ENCODE peak calls at places on chromosomes 4 and X, in seven cellular contexts. D is psoas muscle, M is fibroblast of mammary gland, G is fibroblast of the aortic adventitia, Q is lower lobe of right lung, N is natural killer cell, J is dorsolateral prefrontal cortex. T is an unnamed sample.

GRCh38 chrX:15953801-15954200 is 99.2 kb upstream of the AP1S2 start:
- DNase-seq in N (no peak), J (no peak), M (no peak), G (no peak), D (no peak), Q (no peak), T (no peak)

GRCh38 chrX:38080808-38081207 is 74.5 kb downstream of the SYTL5 start:
- DNase-seq in D (no peak), G (no peak), M (no peak), N (no peak), J (no peak), Q (no peak), T (no peak)

GRCh38 chr4:153115322-153116100 is 88.7 kb upstream of the TRIM2 start:
- DNase-seq in G (peak), D (no peak), J (no peak), M (peak), Q (no peak), N (peak), T (no peak)

GRCh38 chr4:94974773-94975172 is 217.0 kb downstream of the BMPR1B start:
- DNase-seq in D (no peak), M (peak), N (no peak), J (no peak), Q (no peak), G (peak), T (no peak)

GRCh38 chr4:139214039-139214534 is 37.1 kb upstream of the ELF2 start:
- DNase-seq in M (peak), N (no peak), G (no peak), D (peak), Q (no peak), J (no peak), T (no peak)

GRCh38 chr4:175970734-175971133 is 94.9 kb upstream of the WDR17 start:
- DNase-seq in Q (no peak), G (no peak), N (no peak), D (no peak), J (no peak), M (no peak), T (no peak)

GRCh38 chrX:70969635-70970481 is 39.0 kb upstream of the SLC7A3 start:
- DNase-seq in N (no peak), G (no peak), D (no peak), Q (no peak), M (no peak), J (no peak), T (no peak)

GRCh38 chr4:87857789-87858188 is 25.0 kb downstream of the MEPE start:
- DNase-seq in J (no peak), Q (no peak), M (no peak), G (no peak), D (no peak), N (no peak), T (no peak)

GRCh38 chr4:87326460-87326859 is 3.8 kb upstream of the HSD17B13 start:
- DNase-seq in G (no peak), Q (no peak), D (no peak), J (no peak), N (no peak), M (no peak), T (no peak)

GRCh38 chr4:143286733-143287570 is 49.7 kb upstream of the GAB1 start:
- DNase-seq in J (no peak), Q (no peak), G (peak), M (peak), N (no peak), D (no peak), T (no peak)

GRCh38 chr4:132180020-132180427 is 969.1 kb upstream of the PCDH10 start:
- DNase-seq in N (no peak), G (peak), J (no peak), D (no peak), Q (no peak), M (peak), T (no peak)

GRCh38 chrX:110363241-110363640 is 4.6 kb downstream of the RTL9 start:
- DNase-seq in D (no peak), Q (no peak), G (no peak), N (no peak), M (no peak), J (no peak), T (no peak)

GRCh38 chrX:133468081-133468480 is 52.8 kb upstream of the GPC4 start:
- DNase-seq in Q (no peak), M (no peak), D (no peak), G (no peak), N (no peak), J (no peak), T (no peak)

GRCh38 chr4:39118034-39118658 is 56.1 kb downstream of the KLHL5 start:
- DNase-seq in M (no peak), D (no peak), J (no peak), Q (no peak), N (no peak), G (no peak), T (no peak)

GRCh38 chr4:61934201-61934600 is 734.1 kb downstream of the ADGRL3 start:
- DNase-seq in M (no peak), G (no peak), D (no peak), Q (no peak), J (no peak), N (no peak), T (no peak)

GRCh38 chr4:61336488-61336887 is 136.4 kb downstream of the ADGRL3 start:
- DNase-seq in Q (no peak), N (no peak), G (no peak), J (no peak), D (no peak), M (no peak), T (no peak)

GRCh38 chrX:16687514-16687913 is 25.0 kb downstream of the CTPS2 start:
- DNase-seq in Q (no peak), J (no peak), D (no peak), N (no peak), M (no peak), G (no peak), T (no peak)

GRCh38 chr4:54228064-54228527 is 997 bp upstream of the PDGFRA start:
- DNase-seq in N (no peak), M (peak), Q (peak), D (peak), G (peak), J (peak), T (peak)

GRCh38 chr4:83947811-83948210 is 411.9 kb downstream of the GPAT3 start:
- DNase-seq in G (no peak), M (no peak), N (no peak), D (no peak), J (no peak), Q (no peak), T (no peak)

GRCh38 chr4:86296865-86297264 is 63.0 kb downstream of the MAPK10 start:
- DNase-seq in J (no peak), N (no peak), M (no peak), D (no peak), G (no peak), Q (no peak), T (no peak)

GRCh38 chr4:57064811-57065711 is 45.1 kb downstream of the IGFBP7 start:
- DNase-seq in G (peak), J (no peak), N (no peak), Q (no peak), D (peak), M (peak), T (peak)

GRCh38 chr4:119746951-119747350 is 118.3 kb upstream of the PDE5A start:
- DNase-seq in Q (no peak), J (no peak), N (no peak), G (peak), D (no peak), M (peak), T (peak)

GRCh38 chrX:134735015-134735414 is 76.7 kb upstream of the PLAC1 start:
- DNase-seq in D (no peak), J (no peak), G (no peak), N (no peak), Q (no peak), M (no peak), T (no peak)

GRCh38 chr4:122489061-122489460 is 32.5 kb upstream of the IL2 start:
- DNase-seq in J (no peak), N (no peak), Q (no peak), M (no peak), D (no peak), G (no peak), T (no peak)

GRCh38 chrX:118519411-118520205 is 24.0 kb downstream of the DOCK11 start:
- DNase-seq in Q (no peak), M (peak), D (no peak), G (peak), J (no peak), N (no peak), T (no peak)

DNA sequence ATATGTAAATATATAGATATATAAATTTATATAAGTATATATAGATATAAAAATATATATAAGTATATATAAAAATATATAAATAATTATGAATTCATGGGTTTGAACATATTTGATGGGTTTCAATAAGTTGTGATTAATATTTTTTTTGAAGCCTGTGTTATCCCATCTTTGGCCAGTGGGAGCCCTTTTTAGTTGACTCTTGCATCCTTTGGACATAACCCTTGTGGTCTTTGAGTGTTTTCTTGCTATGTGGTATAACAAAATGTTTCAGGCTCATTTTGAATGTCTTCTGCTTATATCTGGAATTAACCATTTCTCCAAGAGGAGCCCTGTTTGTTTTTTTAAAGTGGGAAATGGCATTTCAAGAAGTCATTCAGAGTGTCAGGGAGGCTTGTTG is 15.2 kb downstream of the SNX25 start:
- DNase-seq in G (no peak), D (no peak), N (no peak), M (no peak), J (no peak), Q (no peak), T (no peak)
- TF ChIP-seq CTCF in G (peak), D (no peak), N (no peak), M (peak), J (no peak), Q (no peak), T (no peak)

DNA sequence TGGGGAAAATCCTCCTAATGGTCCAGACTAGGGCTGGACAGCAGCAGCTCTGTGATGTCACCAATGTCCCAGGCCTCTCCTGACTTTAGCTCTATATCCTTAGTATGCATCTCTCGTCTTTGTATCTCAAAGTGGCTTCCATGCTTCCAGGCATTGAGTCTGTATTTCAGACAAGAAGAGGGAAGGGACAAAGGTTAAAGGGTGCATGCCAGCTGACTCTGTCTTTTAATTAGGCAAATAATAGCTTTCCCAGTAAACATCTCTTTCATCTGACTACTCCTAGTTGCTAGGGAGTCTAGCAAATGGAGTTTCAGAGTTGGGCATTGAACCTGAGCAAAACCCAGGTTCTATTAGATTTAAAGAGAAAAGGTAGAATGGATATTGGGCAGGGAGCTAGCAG is 5.4 kb downstream of the FAM47E start:
- DNase-seq in Q (no peak), M (no peak), N (no peak), D (no peak), J (no peak), G (no peak), T (no peak)
- TF ChIP-seq CTCF in Q (no peak), M (no peak), N (no peak), D (no peak), J (no peak), G (no peak), T (no peak)

GRCh38 chr4:2761035-2761923 is 5.1 kb upstream of the TNIP2 start:
- DNase-seq in Q (peak), G (no peak), D (peak), M (no peak), J (no peak), N (no peak), T (no peak)
- TF ChIP-seq CTCF in Q (peak), G (peak), D (no peak), M (no peak), J (no peak), N (no peak), T (no peak)

GRCh38 chr4:100098681-100099080 is 91.6 kb downstream of the DDIT4L start:
- DNase-seq in Q (no peak), G (no peak), M (no peak), N (no peak), J (no peak), D (no peak), T (no peak)

GRCh38 chr4:100095729-100096595 is 94.3 kb downstream of the DDIT4L start:
- DNase-seq in Q (peak), G (peak), D (peak), N (no peak), M (peak), J (no peak), T (peak)

GRCh38 chr4:100087743-100088142 is 102.5 kb downstream of the DDIT4L start:
- DNase-seq in D (no peak), N (no peak), G (peak), J (no peak), M (peak), Q (no peak), T (peak)

GRCh38 chr4:100098011-100098545 is 92.2 kb downstream of the DDIT4L start:
- DNase-seq in D (no peak), G (no peak), Q (no peak), N (no peak), M (no peak), J (no peak), T (no peak)

DNA sequence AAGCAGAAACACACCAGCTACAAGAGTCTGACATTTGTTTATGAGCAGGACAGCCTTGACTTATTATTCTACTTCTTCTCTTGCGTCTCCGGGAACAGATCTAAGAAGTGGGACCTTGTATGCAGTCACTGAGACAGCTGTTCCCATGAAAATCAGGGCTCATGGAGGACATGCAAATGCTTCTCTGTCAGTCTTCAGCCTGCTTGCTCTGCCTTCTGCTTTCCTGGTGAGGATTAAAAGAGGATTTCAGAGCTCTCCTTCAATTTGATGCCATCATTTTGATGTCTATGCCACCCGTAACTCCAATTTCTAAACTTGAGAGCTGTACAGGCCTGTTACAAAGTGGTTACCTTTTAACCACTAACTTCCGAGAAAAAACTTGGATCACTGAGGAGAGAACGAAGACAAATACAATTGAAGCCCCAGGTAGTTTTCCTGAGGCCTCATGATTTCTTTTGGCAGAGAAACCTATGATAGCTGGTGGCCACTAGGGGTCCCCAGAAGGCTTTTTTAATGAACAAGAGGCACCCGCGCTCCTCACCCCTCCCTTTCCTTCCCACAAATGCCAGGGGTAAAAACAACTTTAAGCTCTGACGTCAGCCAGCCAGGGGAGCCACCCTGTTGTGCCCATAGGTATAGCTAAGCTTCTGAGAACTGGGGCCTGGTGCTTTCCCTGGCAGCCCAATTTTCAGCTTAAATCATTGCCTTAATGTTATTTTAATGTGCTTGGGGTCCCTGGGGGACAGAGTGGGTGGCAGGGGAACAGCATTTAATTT is 97.0 kb downstream of the DDIT4L start:
- DNase-seq in J (peak), N (peak), G (peak), M (peak), Q (peak), D (peak), T (peak)
- TF ChIP-seq CTCF in J (peak), N (peak), G (peak), M (peak), Q (peak), D (peak), T (peak)

GRCh38 chrX:129759576-129760061 is 20.1 kb upstream of the SASH3 start:
- DNase-seq in M (peak), J (peak), G (peak), Q (peak), D (peak), N (peak), T (peak)
- TF ChIP-seq CTCF in M (no peak), J (peak), G (no peak), Q (no peak), D (no peak), N (no peak), T (no peak)

GRCh38 chr4:158770671-158771070 is 1.8 kb downstream of the FNIP2 start:
- DNase-seq in Q (no peak), G (no peak), D (no peak), M (no peak), N (no peak), J (no peak), T (no peak)

GRCh38 chr4:158766419-158767044 is 2.3 kb upstream of the FNIP2 start:
- DNase-seq in J (no peak), D (no peak), G (no peak), Q (no peak), M (no peak), N (no peak), T (no peak)

GRCh38 chr4:158769175-158769831 is 477 bp downstream of the FNIP2 start:
- DNase-seq in N (peak), G (no peak), Q (peak), M (peak), J (peak), D (peak), T (no peak)

GRCh38 chr4:158771776-158772175 is 3.0 kb downstream of the FNIP2 start:
- DNase-seq in M (no peak), N (no peak), G (no peak), Q (no peak), D (no peak), J (no peak), T (no peak)

GRCh38 chr4:158768577-158769174 is at the start of gene FNIP2:
- DNase-seq in N (peak), J (peak), D (peak), Q (peak), G (peak), M (peak), T (peak)
- TF ChIP-seq CTCF in N (no peak), J (no peak), D (no peak), Q (no peak), G (no peak), M (no peak), T (no peak)

GRCh38 chrX:131262738-131263679 is 26.1 kb downstream of the IGSF1 start:
- DNase-seq in G (no peak), J (no peak), Q (no peak), N (no peak), D (no peak), M (no peak), T (no peak)
- TF ChIP-seq CTCF in G (no peak), J (no peak), Q (no peak), N (no peak), D (peak), M (peak), T (no peak)

T was measured in AG09319.